ENCODE peak calls at places on chromosomes 16 and 17, in four cellular contexts. P is GM04504, H is cardiac muscle cell, V is hypothalamus. S is an unnamed sample.

GRCh38 chr17:82845163-82845807 is 5.5 kb upstream of the ZNF750 start:
- DNase-seq in H (peak), V (no peak), P (no peak), S (no peak)

GRCh38 chr17:78323821-78324390 is 36.0 kb downstream of the SOCS3 start:
- DNase-seq in H (no peak), V (no peak), P (no peak), S (no peak)

GRCh38 chr16:21656795-21657768 is 4.7 kb upstream of the IGSF6 start:
- DNase-seq in P (peak), V (no peak), H (peak), S (peak)

GRCh38 chr16:89924925-89925307 is 1.8 kb downstream of the TUBB3 start:
- DNase-seq in P (no peak), V (no peak), H (no peak), S (no peak)

GRCh38 chr17:40065041-40065770 is 2.4 kb downstream of the THRA start:
- DNase-seq in V (peak), H (peak), P (no peak), S (no peak)

GRCh38 chr17:20262116-20262977 is 205.0 kb downstream of the LGALS9B start:
- DNase-seq in H (no peak), P (no peak), V (no peak), S (no peak)

GRCh38 chr16:88471115-88471514 is 18.0 kb downstream of the ZFPM1 start:
- DNase-seq in V (no peak), P (no peak), H (no peak), S (no peak)

GRCh38 chr17:68507581-68507980 is 4.6 kb upstream of the PRKAR1A start:
- DNase-seq in V (no peak), P (no peak), H (peak), S (no peak)

GRCh38 chr17:47879028-47879585 is 16.9 kb upstream of the SP2 start:
- DNase-seq in V (no peak), P (no peak), H (no peak), S (no peak)

GRCh38 chr17:9244066-9245052 is 223.0 kb downstream of the NTN1 start:
- DNase-seq in V (no peak), H (peak), P (peak), S (no peak)

GRCh38 chr17:75125984-75126383 is 5.6 kb downstream of the NT5C start:
- DNase-seq in P (no peak), V (no peak), H (no peak), S (no peak)

GRCh38 chr17:41769346-41769862 is 17.1 kb downstream of the JUP start:
- DNase-seq in P (no peak), H (no peak), V (no peak), S (no peak)

GRCh38 chr17:14428640-14429029 is 127.8 kb downstream of the HS3ST3B1 start:
- DNase-seq in V (no peak), H (no peak), P (no peak), S (no peak)

GRCh38 chr17:44362056-44362355 is 1.6 kb downstream of the FAM171A2 start:
- DNase-seq in P (no peak), H (no peak), V (no peak), S (no peak)

GRCh38 chr17:82272495-82273326 is 789 bp downstream of the CSNK1D start:
- DNase-seq in H (no peak), P (no peak), V (peak), S (peak)

GRCh38 chr17:15298176-15298575 is 33.0 kb upstream of the PMP22 start:
- DNase-seq in H (peak), V (no peak), P (peak), S (no peak)

GRCh38 chr17:76335716-76336381 is 17.9 kb downstream of the PRPSAP1 start:
- DNase-seq in H (no peak), P (no peak), V (no peak), S (no peak)

GRCh38 chr17:49194297-49194607 is 16.1 kb downstream of the GNGT2 start:
- DNase-seq in V (no peak), H (no peak), P (no peak), S (no peak)